ENCODE peak calls at places on chromosomes 13 and 19, in four cellular contexts. One of them, this sample, is unnamed.

GRCh38 chr13:46310066-46310465 is 77.0 kb downstream of the RUBCNL start:
- DNase-seq in CD4-positive, alpha-beta T cell: no peak
- DNase-seq in ovary: no peak
- DNase-seq in fibroblast of lung: no peak
- DNase-seq in this sample: no peak

GRCh38 chr19:3024509-3024869 is 4.6 kb downstream of the TLE2 start:
- DNase-seq in CD4-positive, alpha-beta T cell: no peak
- DNase-seq in ovary: no peak
- DNase-seq in fibroblast of lung: no peak
- DNase-seq in this sample: no peak

GRCh38 chr13:53112522-53112921 is 83.9 kb downstream of the OLFM4 start:
- DNase-seq in CD4-positive, alpha-beta T cell: no peak
- DNase-seq in ovary: no peak
- DNase-seq in fibroblast of lung: no peak
- DNase-seq in this sample: no peak

GRCh38 chr19:36604656-36605100 is 435 bp upstream of the ZNF382 start:
- DNase-seq in CD4-positive, alpha-beta T cell: peak
- DNase-seq in ovary: no peak
- DNase-seq in fibroblast of lung: peak
- DNase-seq in this sample: peak

GRCh38 chr19:52473655-52474350 is 20.4 kb downstream of the ZNF578 start:
- DNase-seq in CD4-positive, alpha-beta T cell: no peak
- DNase-seq in ovary: no peak
- DNase-seq in fibroblast of lung: no peak
- DNase-seq in this sample: no peak

GRCh38 chr19:9986787-9987281 is 23.5 kb downstream of the COL5A3 start:
- DNase-seq in CD4-positive, alpha-beta T cell: no peak
- DNase-seq in ovary: peak
- DNase-seq in fibroblast of lung: peak
- DNase-seq in this sample: peak

GRCh38 chr13:28495586-28496564 is 947 bp upstream of the FLT1 start:
- DNase-seq in CD4-positive, alpha-beta T cell: no peak
- DNase-seq in ovary: no peak
- DNase-seq in fibroblast of lung: no peak
- DNase-seq in this sample: no peak

GRCh38 chr19:21566073-21566472 is 60.7 kb downstream of the ZNF429 start:
- DNase-seq in CD4-positive, alpha-beta T cell: no peak
- DNase-seq in ovary: no peak
- DNase-seq in fibroblast of lung: no peak
- DNase-seq in this sample: no peak

GRCh38 chr13:34155931-34156607 is 338.1 kb downstream of the RFC3 start:
- DNase-seq in CD4-positive, alpha-beta T cell: no peak
- DNase-seq in ovary: no peak
- DNase-seq in fibroblast of lung: peak
- DNase-seq in this sample: no peak

GRCh38 chr13:112067121-112067741 is at the start of gene SOX1:
- DNase-seq in CD4-positive, alpha-beta T cell: no peak
- DNase-seq in ovary: no peak
- DNase-seq in fibroblast of lung: no peak
- DNase-seq in this sample: no peak

GRCh38 chr13:27374650-27375049 is 49.8 kb upstream of the GTF3A start:
- DNase-seq in CD4-positive, alpha-beta T cell: peak
- DNase-seq in ovary: peak
- DNase-seq in fibroblast of lung: peak
- DNase-seq in this sample: peak

GRCh38 chr13:109396266-109396665 is 390.1 kb downstream of the IRS2 start:
- DNase-seq in CD4-positive, alpha-beta T cell: no peak
- DNase-seq in ovary: no peak
- DNase-seq in fibroblast of lung: no peak
- DNase-seq in this sample: no peak

GRCh38 chr13:91347996-91348905 is 764 bp downstream of the MIR17HG start:
- DNase-seq in CD4-positive, alpha-beta T cell: peak
- DNase-seq in ovary: peak
- DNase-seq in fibroblast of lung: no peak
- DNase-seq in this sample: peak

GRCh38 chr19:6686628-6686975 is 16.6 kb upstream of the TNFSF14 start:
- DNase-seq in CD4-positive, alpha-beta T cell: no peak
- DNase-seq in ovary: no peak
- DNase-seq in fibroblast of lung: no peak
- DNase-seq in this sample: no peak

GRCh38 chr13:48783181-48783630 is 129.5 kb downstream of the CYSLTR2 start:
- DNase-seq in CD4-positive, alpha-beta T cell: no peak
- DNase-seq in ovary: peak
- DNase-seq in fibroblast of lung: peak
- DNase-seq in this sample: no peak

GRCh38 chr19:2329528-2329927 is 1.0 kb downstream of the SPPL2B start:
- DNase-seq in CD4-positive, alpha-beta T cell: no peak
- DNase-seq in ovary: no peak
- DNase-seq in fibroblast of lung: no peak
- DNase-seq in this sample: no peak

GRCh38 chr19:51541458-51542357 is 10.2 kb upstream of the SIGLEC6 start:
- DNase-seq in CD4-positive, alpha-beta T cell: no peak
- DNase-seq in ovary: no peak
- DNase-seq in fibroblast of lung: no peak
- DNase-seq in this sample: no peak

GRCh38 chr19:3585301-3586123 is at the start of gene GIPC3:
- DNase-seq in CD4-positive, alpha-beta T cell: no peak
- DNase-seq in ovary: no peak
- DNase-seq in fibroblast of lung: no peak
- DNase-seq in this sample: no peak

GRCh38 chr19:752652-753517 is 2.0 kb downstream of the MISP start:
- DNase-seq in CD4-positive, alpha-beta T cell: no peak
- DNase-seq in ovary: peak
- DNase-seq in fibroblast of lung: peak
- DNase-seq in this sample: peak

GRCh38 chr13:33348366-33348765 is 62.8 kb upstream of the STARD13 start:
- DNase-seq in CD4-positive, alpha-beta T cell: no peak
- DNase-seq in ovary: no peak
- DNase-seq in fibroblast of lung: peak
- DNase-seq in this sample: no peak

GRCh38 chr19:447816-448546 is 12.9 kb downstream of the SHC2 start:
- DNase-seq in CD4-positive, alpha-beta T cell: no peak
- DNase-seq in ovary: no peak
- DNase-seq in fibroblast of lung: no peak
- DNase-seq in this sample: peak

GRCh38 chr13:46640843-46641242 is 87.9 kb downstream of the LRCH1 start:
- DNase-seq in CD4-positive, alpha-beta T cell: no peak
- DNase-seq in ovary: no peak
- DNase-seq in fibroblast of lung: peak
- DNase-seq in this sample: no peak

GRCh38 chr19:9037415-9038062 is 27.3 kb upstream of the MUC16 start:
- DNase-seq in CD4-positive, alpha-beta T cell: no peak
- DNase-seq in ovary: no peak
- DNase-seq in fibroblast of lung: no peak
- DNase-seq in this sample: peak

GRCh38 chr19:8592231-8593009 is 15.2 kb upstream of the MYO1F start:
- DNase-seq in CD4-positive, alpha-beta T cell: peak
- DNase-seq in ovary: peak
- DNase-seq in fibroblast of lung: peak
- DNase-seq in this sample: peak

GRCh38 chr19:3404324-3405260 is 38.2 kb downstream of the NFIC start:
- DNase-seq in CD4-positive, alpha-beta T cell: no peak
- DNase-seq in ovary: peak
- DNase-seq in fibroblast of lung: peak
- DNase-seq in this sample: peak

GRCh38 chr13:111336666-111337065 is 16.2 kb downstream of the TEX29 start:
- DNase-seq in CD4-positive, alpha-beta T cell: no peak
- DNase-seq in ovary: no peak
- DNase-seq in fibroblast of lung: peak
- DNase-seq in this sample: no peak

GRCh38 chr13:45396548-45397095 is 21.6 kb downstream of the SLC25A30 start:
- DNase-seq in CD4-positive, alpha-beta T cell: no peak
- DNase-seq in ovary: no peak
- DNase-seq in fibroblast of lung: no peak
- DNase-seq in this sample: no peak

DNA sequence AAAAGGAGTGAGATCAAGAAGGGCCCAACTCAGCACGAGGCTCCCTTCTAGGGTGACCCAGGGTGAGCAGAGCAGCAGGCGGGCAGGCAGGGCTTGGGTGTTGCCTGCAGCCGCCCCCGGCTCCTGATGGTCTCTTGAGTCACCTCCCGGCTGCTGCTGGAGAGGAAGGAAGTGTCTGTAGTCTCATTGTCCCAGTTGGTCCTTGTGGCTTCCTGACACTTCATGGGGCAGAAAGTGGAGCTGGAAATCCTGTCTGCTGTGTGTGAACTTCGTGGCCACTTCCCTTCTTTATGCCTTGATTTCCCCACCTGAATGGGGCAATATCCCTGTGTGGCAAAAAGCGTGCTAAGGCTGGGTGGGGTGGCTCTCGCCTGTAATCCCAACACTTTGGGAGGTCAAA is 2.5 kb downstream of the MAP1S start:
- DNase-seq in CD4-positive, alpha-beta T cell: no peak
- DNase-seq in ovary: no peak
- DNase-seq in fibroblast of lung: no peak
- DNase-seq in this sample: no peak
- H3K27ac ChIP-seq in CD4-positive, alpha-beta T cell: no peak
- H3K27ac ChIP-seq in ovary: no peak
- H3K27ac ChIP-seq in fibroblast of lung: peak
- H3K27ac ChIP-seq in this sample: no peak

GRCh38 chr13:77323858-77324257 is 3.0 kb downstream of the MYCBP2 start:
- DNase-seq in CD4-positive, alpha-beta T cell: no peak
- DNase-seq in ovary: no peak
- DNase-seq in fibroblast of lung: no peak
- DNase-seq in this sample: no peak

GRCh38 chr13:77316430-77316829 is 10.5 kb downstream of the MYCBP2 start:
- DNase-seq in CD4-positive, alpha-beta T cell: no peak
- DNase-seq in ovary: no peak
- DNase-seq in fibroblast of lung: no peak
- DNase-seq in this sample: no peak

GRCh38 chr13:77313923-77314322 is 13.0 kb downstream of the MYCBP2 start:
- DNase-seq in CD4-positive, alpha-beta T cell: no peak
- DNase-seq in ovary: no peak
- DNase-seq in fibroblast of lung: no peak
- DNase-seq in this sample: no peak

GRCh38 chr13:77319536-77319935 is 7.4 kb downstream of the MYCBP2 start:
- DNase-seq in CD4-positive, alpha-beta T cell: no peak
- DNase-seq in ovary: no peak
- DNase-seq in fibroblast of lung: no peak
- DNase-seq in this sample: no peak

DNA sequence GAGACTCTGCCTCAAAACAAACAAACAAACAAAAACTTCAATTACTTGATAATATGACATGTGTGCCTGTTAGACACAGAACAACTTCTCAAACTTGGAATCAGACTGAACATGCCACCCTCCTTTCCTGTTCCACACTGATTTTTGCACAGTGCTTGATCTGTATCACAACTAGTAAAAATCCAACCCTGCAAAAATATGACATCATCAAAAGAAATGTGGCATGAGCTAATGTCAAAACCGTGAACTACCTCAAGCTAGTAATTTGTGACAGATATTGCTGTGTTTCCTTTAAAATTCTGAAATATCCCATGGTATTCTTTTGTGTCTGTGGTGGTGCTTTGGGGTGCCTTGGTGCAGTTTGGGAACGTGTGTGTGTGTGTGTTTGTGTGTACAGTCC is 8.2 kb downstream of the MYCBP2 start:
- DNase-seq in CD4-positive, alpha-beta T cell: no peak
- DNase-seq in ovary: no peak
- DNase-seq in fibroblast of lung: no peak
- DNase-seq in this sample: no peak
- H3K27ac ChIP-seq in CD4-positive, alpha-beta T cell: no peak
- H3K27ac ChIP-seq in ovary: no peak
- H3K27ac ChIP-seq in fibroblast of lung: no peak
- H3K27ac ChIP-seq in this sample: no peak

DNA sequence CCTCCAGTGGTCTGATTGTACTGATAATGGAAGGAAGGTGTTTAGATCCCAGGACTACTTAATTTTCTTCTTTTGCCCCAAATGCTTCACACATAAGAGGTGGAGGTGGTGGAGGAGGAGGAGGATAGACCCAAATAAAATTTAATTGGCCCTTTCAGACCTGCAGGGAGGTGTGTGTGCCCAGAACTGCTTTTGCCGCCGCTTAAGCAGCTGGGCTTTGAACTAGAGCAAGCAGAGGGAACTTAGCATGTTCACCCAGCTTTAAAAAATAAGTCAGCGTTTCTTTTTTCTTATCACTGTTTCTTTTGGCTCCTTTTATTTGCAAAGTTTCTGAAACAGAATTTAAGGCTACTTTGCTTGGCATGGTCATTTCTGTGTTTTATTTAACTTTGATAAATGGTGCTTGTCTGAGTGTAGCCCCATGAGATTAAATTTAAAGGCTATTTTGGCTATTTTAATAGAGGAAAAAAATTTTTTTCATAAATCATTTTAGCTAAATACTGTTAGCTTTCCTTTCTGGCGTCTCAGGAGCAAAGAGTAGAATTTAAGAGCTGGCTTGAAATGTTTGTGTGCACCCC is 43.2 kb upstream of the RNF113B start:
- DNase-seq in CD4-positive, alpha-beta T cell: no peak
- DNase-seq in ovary: no peak
- DNase-seq in fibroblast of lung: no peak
- DNase-seq in this sample: no peak
- H3K27ac ChIP-seq in CD4-positive, alpha-beta T cell: no peak
- H3K27ac ChIP-seq in ovary: peak
- H3K27ac ChIP-seq in fibroblast of lung: no peak
- H3K27ac ChIP-seq in this sample: peak

DNA sequence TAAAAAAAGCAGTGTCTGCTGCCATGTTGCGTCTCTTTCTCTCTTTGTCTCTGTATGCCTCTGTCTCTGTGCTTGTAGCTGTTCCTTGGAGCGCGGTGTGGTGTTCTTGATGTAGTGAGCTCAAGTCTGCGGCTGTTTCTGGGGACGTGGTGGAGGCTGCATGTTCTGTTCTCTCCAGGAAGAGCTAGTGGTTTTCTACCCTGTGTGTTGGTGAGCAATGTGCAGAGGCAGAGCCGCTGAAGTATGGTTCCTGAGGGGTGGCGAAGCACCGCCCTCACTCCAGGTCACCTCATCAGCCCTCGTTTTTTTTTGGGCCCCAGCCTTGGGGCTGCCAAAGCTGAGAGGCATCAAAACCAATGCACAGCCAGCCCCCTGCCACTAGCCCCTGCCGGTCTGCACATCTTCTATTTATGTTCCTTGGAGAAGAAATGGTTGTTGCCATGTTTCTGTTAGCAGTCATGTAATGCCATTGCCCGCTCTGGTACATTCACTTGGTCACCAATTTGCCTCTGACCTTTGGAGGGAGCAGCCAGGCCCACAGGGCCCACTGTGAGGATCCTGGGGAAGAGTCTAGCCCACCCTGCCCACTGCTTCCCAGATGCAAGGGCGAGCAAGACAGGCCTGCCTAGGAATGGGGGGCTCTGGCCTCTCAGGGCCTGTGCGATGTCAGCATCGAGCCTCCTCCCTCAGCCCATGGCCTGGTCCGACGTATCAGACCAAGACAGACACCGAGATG is 7.2 kb downstream of the HNRNPL start:
- DNase-seq in CD4-positive, alpha-beta T cell: peak
- DNase-seq in ovary: no peak
- DNase-seq in fibroblast of lung: no peak
- DNase-seq in this sample: no peak
- H3K27ac ChIP-seq in CD4-positive, alpha-beta T cell: peak
- H3K27ac ChIP-seq in ovary: no peak
- H3K27ac ChIP-seq in fibroblast of lung: no peak
- H3K27ac ChIP-seq in this sample: no peak

GRCh38 chr19:47399198-47399597 is 20.1 kb downstream of the MEIS3 start:
- DNase-seq in CD4-positive, alpha-beta T cell: no peak
- DNase-seq in ovary: no peak
- DNase-seq in fibroblast of lung: no peak
- DNase-seq in this sample: no peak
- H3K27ac ChIP-seq in CD4-positive, alpha-beta T cell: no peak
- H3K27ac ChIP-seq in ovary: no peak
- H3K27ac ChIP-seq in fibroblast of lung: no peak
- H3K27ac ChIP-seq in this sample: no peak